ENCODE peak calls at places on chromosome 4, in four cellular contexts. F is GM06990, L is left lung, G is GM23338. W is an unnamed sample.

GRCh38 chr4:168757500-168757899 is 252.6 kb downstream of the CBR4 start:
- DNase-seq in F (no peak), L (no peak), G (no peak), W (no peak)

GRCh38 chr4:141826260-141826659 is 189.9 kb downstream of the IL15 start:
- DNase-seq in F (no peak), L (no peak), G (no peak), W (no peak)

GRCh38 chr4:40564004-40564403 is 65.7 kb downstream of the RBM47 start:
- DNase-seq in F (no peak), L (peak; percentile 62), G (no peak), W (no peak)

GRCh38 chr4:174154455-174154854 is 129.0 kb downstream of the FBXO8 start:
- DNase-seq in F (no peak), L (no peak), G (no peak), W (no peak)

GRCh38 chr4:182699825-182700224 is 217.4 kb downstream of the DCTD start:
- DNase-seq in F (no peak), L (no peak), G (no peak), W (no peak)

GRCh38 chr4:83125738-83126141 is 11.2 kb upstream of the PLAC8 start:
- DNase-seq in F (no peak), L (no peak), G (no peak), W (no peak)

GRCh38 chr4:81594495-81595169 is 122.9 kb upstream of the RASGEF1B start:
- DNase-seq in F (no peak), L (no peak), G (no peak), W (no peak)

GRCh38 chr4:84878541-84878940 is 87.9 kb downstream of the WDFY3 start:
- DNase-seq in F (no peak), L (no peak), G (no peak), W (no peak)

GRCh38 chr4:87011340-87012034 is 76.7 kb downstream of the AFF1 start:
- DNase-seq in F (no peak), L (no peak), G (peak; percentile 75), W (no peak)

GRCh38 chr4:1846580-1846979 is 9.4 kb downstream of the LETM1 start:
- DNase-seq in F (no peak), L (no peak), G (no peak), W (no peak)

GRCh38 chr4:123924536-123924935 is 527.9 kb downstream of the SPRY1 start:
- DNase-seq in F (no peak), L (no peak), G (no peak), W (no peak)

GRCh38 chr4:32789026-32789608 is 2068.9 kb downstream of the PCDH7 start:
- DNase-seq in F (no peak), L (no peak), G (no peak), W (no peak)

GRCh38 chr4:180398564-180398963 is 1844.6 kb upstream of the TENM3 start:
- DNase-seq in F (no peak), L (no peak), G (no peak), W (no peak)

GRCh38 chr4:55409468-55410171 is 13.9 kb downstream of the TMEM165 start:
- DNase-seq in F (no peak), L (no peak), G (peak; percentile 55), W (no peak)

GRCh38 chr4:39814403-39815185 is 116.7 kb downstream of the UBE2K start:
- DNase-seq in F (peak; percentile 16), L (no peak), G (no peak), W (no peak)

GRCh38 chr4:9691221-9692065 is 90.0 kb upstream of the DRD5 start:
- DNase-seq in F (peak; percentile 89), L (peak; percentile 97), G (peak; percentile 97), W (peak; percentile 97)

GRCh38 chr4:95293014-95293413 is 255.8 kb downstream of the UNC5C start:
- DNase-seq in F (no peak), L (no peak), G (no peak), W (no peak)

GRCh38 chr4:98828801-98829200 is 100.1 kb downstream of the EIF4E start:
- DNase-seq in F (no peak), L (no peak), G (peak; percentile 59), W (no peak)

GRCh38 chr4:13445841-13446790 is 38.0 kb downstream of the RAB28 start:
- DNase-seq in F (no peak), L (no peak), G (peak; percentile 87), W (no peak)

GRCh38 chr4:1959104-1959384 is 49.7 kb downstream of the NELFA start:
- DNase-seq in F (no peak), L (no peak), G (no peak), W (no peak)

GRCh38 chr4:183763990-183764754 is 105.1 kb downstream of the TRAPPC11 start:
- DNase-seq in F (no peak), L (no peak), G (no peak), W (no peak)

GRCh38 chr4:16120720-16121119 is 36.9 kb upstream of the PROM1 start:
- DNase-seq in F (peak; percentile 1), L (no peak), G (peak; percentile 47), W (no peak)

GRCh38 chr4:70651864-70652506 is 14.3 kb downstream of the JCHAIN start:
- DNase-seq in F (no peak), L (no peak), G (peak; percentile 79), W (no peak)

GRCh38 chr4:143381171-143382118 is 44.8 kb downstream of the GAB1 start:
- DNase-seq in F (no peak), L (peak; percentile 73), G (peak; percentile 31), W (no peak)

GRCh38 chr4:98290511-98290910 is 29.3 kb downstream of the RAP1GDS1 start:
- DNase-seq in F (no peak), L (no peak), G (no peak), W (no peak)

GRCh38 chr4:74934016-74934821 is 1.3 kb downstream of the PARM1 start:
- DNase-seq in F (peak; percentile 57), L (peak; percentile 69), G (peak; percentile 74), W (peak; percentile 72)

GRCh38 chr4:127829014-127829413 is 46.9 kb downstream of the HSPA4L start:
- DNase-seq in F (peak; percentile 60), L (no peak), G (no peak), W (no peak)

GRCh38 chr4:151641167-151641566 is 119.6 kb downstream of the GATB start:
- DNase-seq in F (no peak), L (no peak), G (no peak), W (no peak)

GRCh38 chr4:20313237-20314030 is 61.7 kb downstream of the SLIT2 start:
- DNase-seq in F (peak; percentile 1), L (no peak), G (peak; percentile 85), W (no peak)

GRCh38 chr4:2040391-2041233 is 18.5 kb upstream of the NAT8L start:
- DNase-seq in F (no peak), L (no peak), G (peak; percentile 70), W (no peak)

GRCh38 chr4:154622598-154622997 is 10.1 kb upstream of the FGG start:
- DNase-seq in F (no peak), L (no peak), G (peak; percentile 82), W (no peak)

GRCh38 chr4:54657556-54658313 is at the start of gene KIT:
- DNase-seq in F (peak; percentile 10), L (peak; percentile 37), G (peak; percentile 93), W (peak; percentile 94)

GRCh38 chr4:36414248-36414647 is 132.8 kb downstream of the DTHD1 start:
- DNase-seq in F (no peak), L (no peak), G (peak; percentile 25), W (no peak)

GRCh38 chr4:99219479-99219878 is 433 bp upstream of the ADH6 start:
- DNase-seq in F (no peak), L (no peak), G (no peak), W (no peak)

GRCh38 chr4:7158081-7158750 is 34.1 kb upstream of the SORCS2 start:
- DNase-seq in F (no peak), L (peak; percentile 4), G (no peak), W (peak; percentile 42)

GRCh38 chr4:140903522-140903928 is 147.3 kb upstream of the TBC1D9 start:
- DNase-seq in F (no peak), L (no peak), G (no peak), W (no peak)

GRCh38 chr4:132284910-132285426 is 864.1 kb upstream of the PCDH10 start:
- DNase-seq in F (no peak), L (no peak), G (peak; percentile 32), W (no peak)
- TF ChIP-seq CTCF in F (no peak), L (no peak), G (no peak), W (no peak)

GRCh38 chr4:8473920-8474590 is 33.5 kb downstream of the TRMT44 start:
- DNase-seq in F (no peak), L (no peak), G (no peak), W (no peak)
- TF ChIP-seq CTCF in F (no peak), L (no peak), G (no peak), W (no peak)

DNA sequence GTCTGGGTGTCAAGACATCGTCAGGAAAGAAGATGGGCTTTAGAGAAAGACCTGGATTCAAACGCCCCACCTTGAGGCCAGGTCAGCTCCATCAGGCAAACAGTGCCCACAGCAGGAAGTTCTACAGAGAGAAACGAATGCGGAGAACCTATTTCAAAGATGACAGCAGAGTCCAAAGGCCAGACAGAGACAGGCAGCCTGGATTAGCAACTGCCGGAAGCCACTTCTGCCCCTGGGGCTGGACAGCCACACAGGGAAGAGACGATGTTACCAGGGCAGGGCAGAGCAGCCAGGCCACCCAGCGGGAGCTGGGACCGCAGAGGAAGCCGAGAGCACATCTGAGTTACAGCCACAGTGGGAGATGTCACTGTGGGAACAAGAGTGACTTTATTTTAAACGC is 1.2 kb downstream of the C4orf50 start:
- DNase-seq in F (no peak), L (no peak), G (no peak), W (peak; percentile 51)
- TF ChIP-seq CTCF in F (no peak), L (no peak), G (no peak), W (no peak)

DNA sequence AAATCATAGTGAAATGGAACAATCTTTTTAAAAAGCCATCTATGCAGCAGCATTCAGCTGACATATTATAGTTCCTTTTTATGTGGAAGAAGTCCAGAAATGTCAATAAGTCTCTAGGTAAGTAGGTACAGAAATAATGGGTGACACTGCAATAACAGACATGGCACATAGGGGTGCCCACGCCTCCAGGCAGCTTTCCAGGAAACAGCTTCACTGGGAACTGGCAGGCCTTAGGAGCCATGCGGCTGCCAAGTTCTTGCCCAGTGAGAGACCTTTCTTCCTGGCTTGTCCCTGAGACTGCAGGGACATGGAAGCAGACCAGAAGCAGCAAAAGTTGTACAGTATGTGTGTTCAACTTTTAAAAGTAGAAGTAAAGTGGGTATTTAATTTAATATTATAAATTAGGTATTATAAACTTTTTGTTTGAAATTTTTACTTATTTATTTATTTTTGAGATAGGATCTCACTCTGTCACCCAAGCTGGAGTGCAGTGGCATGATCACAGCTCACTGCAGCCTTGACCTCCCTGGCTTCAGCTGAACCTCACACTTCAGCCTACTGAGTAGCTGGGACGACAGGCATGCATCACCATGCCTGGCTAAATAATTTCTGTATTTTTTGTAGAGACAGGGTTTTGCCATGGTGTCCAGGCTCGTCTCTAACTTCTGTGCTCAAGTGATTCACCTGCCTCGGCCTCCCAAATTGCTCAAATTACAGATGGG is 12.1 kb upstream of the ETNPPL start:
- DNase-seq in F (no peak), L (peak; percentile 39), G (peak; percentile 12), W (no peak)
- TF ChIP-seq CTCF in F (no peak), L (no peak), G (no peak), W (no peak)

W was measured in chondrocyte.